ENCODE peak calls at places on chromosomes 12 and 14, in ten cellular contexts. U is A549, H is neural progenitor cell, J is fibroblast of pulmonary artery, S is body of pancreas, C is testis, A is psoas muscle, B is BJ, P is K562, W is foreskin fibroblast. L is an unnamed sample.

GRCh38 chr12:94187351-94187750 is 39.0 kb downstream of the PLXNC1 start:
- DNase-seq in U (no peak), H (no peak), J (no peak), S (no peak), C (no peak), A (no peak), B (no peak), P (no peak), W (peak; percentile 65), L (no peak)

GRCh38 chr12:120813588-120814153 is 88.0 kb downstream of the ACADS start:
- DNase-seq in U (no peak), H (no peak), J (no peak), S (no peak), C (no peak), A (no peak), B (no peak), P (no peak), W (no peak), L (no peak)

GRCh38 chr14:95891742-95892141 is 15.1 kb downstream of the TUNAR start:
- DNase-seq in U (peak; percentile 23), H (no peak), J (peak; percentile 10), S (no peak), C (no peak), A (no peak), B (peak; percentile 26), P (no peak), W (peak; percentile 64), L (peak; percentile 68)

GRCh38 chr14:70887207-70888150 is 19.8 kb upstream of the PCNX1 start:
- DNase-seq in U (no peak), H (no peak), J (peak; percentile 43), S (no peak), C (no peak), A (no peak), B (no peak), P (no peak), W (peak; percentile 78), L (no peak)

GRCh38 chr14:105562713-105563346 is 36.4 kb downstream of the TMEM121 start:
- DNase-seq in U (no peak), H (no peak), J (no peak), S (no peak), C (no peak), A (peak; percentile 2), B (no peak), P (no peak), W (no peak), L (no peak)

GRCh38 chr12:45615268-45615667 is 114.2 kb upstream of the ARID2 start:
- DNase-seq in U (peak; percentile 47), H (no peak), J (peak; percentile 47), S (no peak), C (no peak), A (no peak), B (peak; percentile 22), P (no peak), W (peak; percentile 78), L (no peak)

GRCh38 chr12:71581206-71581605 is 82.4 kb downstream of the ZFC3H1 start:
- DNase-seq in U (no peak), H (no peak), J (no peak), S (no peak), C (no peak), A (no peak), B (no peak), P (no peak), W (no peak), L (no peak)

GRCh38 chr12:122668268-122668667 is 34.9 kb downstream of the HCAR2 start:
- DNase-seq in U (no peak), H (no peak), J (no peak), S (no peak), C (no peak), A (no peak), B (no peak), P (no peak), W (no peak), L (no peak)

GRCh38 chr14:38758661-38759060 is 344.4 kb downstream of the SEC23A start:
- DNase-seq in U (no peak), H (no peak), J (no peak), S (no peak), C (no peak), A (no peak), B (no peak), P (no peak), W (no peak), L (no peak)

GRCh38 chr12:119183942-119184695 is 5.4 kb downstream of the HSPB8 start:
- DNase-seq in U (no peak), H (no peak), J (no peak), S (no peak), C (peak; percentile 35), A (peak; percentile 89), B (no peak), P (no peak), W (no peak), L (no peak)

GRCh38 chr14:69048456-69048855 is 69.4 kb upstream of the ACTN1 start:
- DNase-seq in U (no peak), H (no peak), J (no peak), S (peak; percentile 70), C (peak; percentile 29), A (no peak), B (no peak), P (no peak), W (no peak), L (no peak)

GRCh38 chr12:131815132-131815531 is 13.1 kb upstream of the MMP17 start:
- DNase-seq in U (no peak), H (no peak), J (no peak), S (no peak), C (no peak), A (peak; percentile 14), B (no peak), P (no peak), W (no peak), L (no peak)

GRCh38 chr12:79657136-79657535 is 33.6 kb downstream of the PAWR start:
- DNase-seq in U (no peak), H (no peak), J (no peak), S (no peak), C (no peak), A (no peak), B (no peak), P (no peak), W (no peak), L (no peak)

GRCh38 chr12:127108360-127109215 is 1158.4 kb upstream of the TMEM132C start:
- DNase-seq in U (peak; percentile 71), H (peak; percentile 74), J (peak; percentile 64), S (peak; percentile 70), C (peak; percentile 80), A (peak; percentile 64), B (peak; percentile 8), P (peak; percentile 71), W (peak; percentile 88), L (no peak)

GRCh38 chr14:96104469-96105057 is 65.4 kb downstream of the C14orf132 start:
- DNase-seq in U (peak; percentile 95), H (no peak), J (peak; percentile 83), S (peak; percentile 90), C (no peak), A (peak; percentile 90), B (peak; percentile 98), P (no peak), W (peak; percentile 99), L (peak; percentile 83)

GRCh38 chr12:96329545-96329944 is 70.7 kb downstream of the CDK17 start:
- DNase-seq in U (no peak), H (no peak), J (no peak), S (no peak), C (no peak), A (no peak), B (no peak), P (peak; percentile 11), W (no peak), L (no peak)

GRCh38 chr12:128657378-128657777 is 166.4 kb downstream of the SLC15A4 start:
- DNase-seq in U (no peak), H (no peak), J (no peak), S (no peak), C (no peak), A (no peak), B (no peak), P (no peak), W (no peak), L (no peak)

GRCh38 chr12:128662106-128662505 is 161.7 kb downstream of the SLC15A4 start:
- DNase-seq in U (no peak), H (no peak), J (no peak), S (no peak), C (no peak), A (no peak), B (no peak), P (no peak), W (no peak), L (no peak)

GRCh38 chr12:128660532-128661215 is 163.1 kb downstream of the SLC15A4 start:
- DNase-seq in U (no peak), H (no peak), J (no peak), S (peak; percentile 13), C (no peak), A (no peak), B (no peak), P (no peak), W (no peak), L (no peak)

DNA sequence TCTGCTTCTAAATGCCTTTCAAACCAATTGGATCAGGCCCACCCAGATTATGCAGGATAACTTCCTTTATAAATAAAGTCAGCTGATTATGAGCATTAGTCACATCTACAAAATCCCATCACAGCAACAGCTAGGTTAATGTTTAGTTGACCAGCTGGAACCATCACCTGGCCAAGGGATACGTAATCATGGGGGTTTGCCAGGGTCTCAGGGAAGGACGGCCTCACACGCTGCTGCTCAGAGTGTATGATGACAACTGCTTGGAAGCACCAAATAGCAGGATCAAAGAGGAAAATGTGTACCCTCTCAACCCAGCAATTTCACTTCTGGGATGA is 162.6 kb downstream of the SLC15A4 start:
- DNase-seq in U (no peak), H (no peak), J (no peak), S (peak; percentile 13), C (no peak), A (no peak), B (no peak), P (no peak), W (no peak), L (peak; percentile 51)
- H3K4me3 ChIP-seq in U (no peak overlapping the region), H (no peak overlapping the region), J (no peak overlapping the region), S (no peak overlapping the region), C (no peak overlapping the region), A (no peak overlapping the region), B (no peak overlapping the region), P (no peak overlapping the region), W (no peak overlapping the region), L (no peak overlapping the region)

GRCh38 chr14:101357559-101358319 is 203.6 kb upstream of the DIO3 start:
- DNase-seq in U (no peak), H (no peak), J (no peak), S (no peak), C (no peak), A (peak; percentile 30), B (no peak), P (no peak), W (no peak), L (no peak)
- TF ChIP-seq CTCF in U (no peak), H (no peak), J (no peak), S (no peak), C (no peak), A (no peak), B (no peak), P (no peak), W (no peak), L (no peak)

GRCh38 chr14:55272922-55273321 is 1.7 kb downstream of the FBXO34 start:
- DNase-seq in U (no peak), H (no peak), J (no peak), S (no peak), C (no peak), A (no peak), B (no peak), P (no peak), W (no peak), L (no peak)
- H3K4me3 ChIP-seq in U (no peak overlapping the region), H (peak overlapping the region; percentile 89), J (peak overlapping the region; percentile 95), S (no peak overlapping the region), C (peak overlapping the region; percentile 98), A (peak overlapping the region; percentile 93), B (no peak overlapping the region), P (peak overlapping the region; percentile 76), W (peak overlapping the region; percentile 92), L (peak overlapping the region; percentile 93)

GRCh38 chr12:55942055-55942454 is 11.1 kb downstream of the DGKA start:
- DNase-seq in U (no peak), H (no peak), J (no peak), S (no peak), C (no peak), A (no peak), B (no peak), P (no peak), W (no peak), L (no peak)
- TF ChIP-seq CTCF in U (no peak), H (no peak), J (no peak), S (no peak), C (no peak), A (no peak), B (no peak), P (no peak), W (no peak), L (no peak)

L was measured in epithelial cell of proximal tubule.